ENCODE peak calls at places on chromosomes 16 and 17, in six cellular contexts. J is heart left ventricle, R is left lung, Z is lower leg skin, K is adrenal gland, W is thoracic aorta. F is an unnamed sample.

GRCh38 chr17:71208111-71208704 is 912.6 kb upstream of the SOX9 start:
- DNase-seq in Z (no peak), R (no peak), J (no peak), W (no peak), K (no peak), F (no peak)

GRCh38 chr17:81354944-81355327 is 40.3 kb upstream of the BAHCC1 start:
- DNase-seq in R (no peak), Z (no peak), J (no peak), W (no peak), K (no peak), F (no peak)

GRCh38 chr16:10831899-10832886 is 13.6 kb upstream of the TVP23A start:
- DNase-seq in W (no peak), J (no peak), K (no peak), R (no peak), Z (no peak), F (no peak)

GRCh38 chr17:45934044-45934979 is 40.0 kb downstream of the MAPT start:
- DNase-seq in K (no peak), W (no peak), R (no peak), J (no peak), Z (no peak), F (no peak)

GRCh38 chr17:27478901-27479531 is 22.8 kb downstream of the KSR1 start:
- DNase-seq in J (no peak), K (no peak), W (no peak), R (no peak), Z (no peak), F (no peak)

GRCh38 chr17:81066072-81066471 is 31.1 kb downstream of the BAIAP2 start:
- DNase-seq in R (no peak), Z (no peak), W (no peak), K (no peak), J (no peak), F (no peak)

GRCh38 chr17:48100160-48100559 is 1.1 kb downstream of the CBX1 start:
- DNase-seq in J (no peak), Z (no peak), K (no peak), R (no peak), W (no peak), F (no peak)

GRCh38 chr16:879461-879861 is 78.9 kb upstream of the GNG13 start:
- DNase-seq in Z (no peak), W (no peak), K (no peak), J (no peak), R (peak; percentile 77), F (no peak)

GRCh38 chr17:12545877-12546513 is 119.7 kb upstream of the MYOCD start:
- DNase-seq in W (no peak), R (no peak), K (peak; percentile 20), Z (no peak), J (peak; percentile 28), F (no peak)

GRCh38 chr16:67663151-67663876 is 2.6 kb downstream of the PARD6A start:
- DNase-seq in R (peak; percentile 73), Z (no peak), K (no peak), W (no peak), J (no peak), F (no peak)

GRCh38 chr17:83096401-83097220 is 17.2 kb downstream of the METRNL start:
- DNase-seq in W (no peak), Z (no peak), J (no peak), K (no peak), R (no peak), F (no peak)

GRCh38 chr17:50911450-50911849 is 45.3 kb upstream of the TOB1 start:
- DNase-seq in J (no peak), Z (no peak), R (no peak), K (no peak), W (no peak), F (no peak)

GRCh38 chr16:85586360-85587145 is 26.6 kb upstream of the GSE1 start:
- DNase-seq in W (no peak), K (no peak), R (no peak), Z (no peak), J (no peak), F (no peak)

GRCh38 chr17:81999587-81999974 is 22.2 kb downstream of the ASPSCR1 start:
- DNase-seq in J (no peak), Z (no peak), R (no peak), K (no peak), W (no peak), F (no peak)

GRCh38 chr16:15742716-15743115 is 92.7 kb downstream of the NDE1 start:
- DNase-seq in K (no peak), J (no peak), W (no peak), R (no peak), Z (no peak), F (no peak)

GRCh38 chr16:84718-85452 is 6.9 kb downstream of the MPG start:
- DNase-seq in W (peak; percentile 79), K (peak; percentile 80), R (no peak), J (peak; percentile 64), Z (no peak), F (peak; percentile 91)

DNA sequence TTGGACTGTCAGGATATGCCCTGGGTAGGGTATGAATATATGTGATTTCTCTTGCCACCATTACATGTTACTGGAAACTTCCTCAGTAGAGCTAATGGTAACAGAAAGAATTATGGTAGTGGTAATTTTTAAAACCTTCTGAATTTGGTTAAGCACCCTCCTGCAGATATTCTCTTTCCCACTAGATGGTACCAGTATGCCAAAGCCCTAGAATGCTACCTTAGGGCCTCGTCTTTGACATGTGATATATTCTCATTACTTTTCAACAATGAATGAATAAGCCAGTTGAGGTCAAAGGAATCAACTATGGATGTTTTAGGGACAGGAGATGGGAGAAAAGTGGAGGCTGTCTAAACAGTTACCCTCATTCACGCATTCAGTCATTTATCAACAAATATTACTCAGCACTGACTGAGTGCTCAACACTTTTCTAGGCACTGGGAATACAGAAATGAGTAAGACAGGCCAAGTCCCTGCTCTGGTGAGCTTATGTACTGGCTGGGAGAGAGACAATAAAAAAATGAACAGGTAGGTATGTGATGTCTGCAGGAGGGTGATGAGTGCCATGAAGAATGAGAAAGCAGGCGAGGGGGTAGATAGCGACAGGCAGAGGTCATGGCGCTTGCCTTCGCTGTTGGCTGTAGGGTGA is 14.7 kb downstream of the CDH13 start:
- DNase-seq in Z (no peak), J (no peak), R (no peak), K (no peak), W (no peak), F (no peak)
- TF ChIP-seq CTCF in Z (no peak), J (peak; percentile 28), R (peak; percentile 10), K (peak; percentile 7), W (no peak), F (peak; percentile 60)

GRCh38 chr17:67574658-67575293 is 143.0 kb upstream of the NOL11 start:
- DNase-seq in K (no peak), J (no peak), Z (no peak), W (no peak), R (no peak), F (no peak)

GRCh38 chr17:67577429-67577828 is 140.3 kb upstream of the NOL11 start:
- DNase-seq in K (no peak), W (no peak), Z (no peak), J (no peak), R (no peak), F (no peak)

GRCh38 chr17:67573987-67574657 is 143.6 kb upstream of the NOL11 start:
- DNase-seq in K (peak; percentile 67), W (no peak), Z (no peak), J (no peak), R (no peak), F (no peak)

GRCh38 chr17:67576471-67576870 is 141.3 kb upstream of the NOL11 start:
- DNase-seq in W (no peak), Z (no peak), J (no peak), K (no peak), R (no peak), F (peak; percentile 48)

GRCh38 chr17:67575325-67575724 is 142.4 kb upstream of the NOL11 start:
- DNase-seq in W (no peak), J (no peak), Z (no peak), R (no peak), K (no peak), F (peak; percentile 68)
- TF ChIP-seq CTCF in W (no peak), J (no peak), Z (no peak), R (no peak), K (no peak), F (no peak)

GRCh38 chr16:90048737-90049330 is 28.3 kb downstream of the PRDM7 start:
- DNase-seq in W (no peak), Z (no peak), K (no peak), J (no peak), R (no peak), F (no peak)

GRCh38 chr16:90048347-90048722 is 28.8 kb downstream of the PRDM7 start:
- DNase-seq in J (no peak), W (no peak), Z (no peak), K (no peak), R (no peak), F (no peak)

GRCh38 chr16:90047714-90048346 is 28.6 kb upstream of the DBNDD1 start:
- DNase-seq in J (no peak), R (no peak), K (no peak), Z (no peak), W (no peak), F (no peak)

GRCh38 chr16:90046122-90046970 is 27.1 kb upstream of the DBNDD1 start:
- DNase-seq in K (no peak), J (no peak), Z (no peak), W (no peak), R (no peak), F (no peak)

DNA sequence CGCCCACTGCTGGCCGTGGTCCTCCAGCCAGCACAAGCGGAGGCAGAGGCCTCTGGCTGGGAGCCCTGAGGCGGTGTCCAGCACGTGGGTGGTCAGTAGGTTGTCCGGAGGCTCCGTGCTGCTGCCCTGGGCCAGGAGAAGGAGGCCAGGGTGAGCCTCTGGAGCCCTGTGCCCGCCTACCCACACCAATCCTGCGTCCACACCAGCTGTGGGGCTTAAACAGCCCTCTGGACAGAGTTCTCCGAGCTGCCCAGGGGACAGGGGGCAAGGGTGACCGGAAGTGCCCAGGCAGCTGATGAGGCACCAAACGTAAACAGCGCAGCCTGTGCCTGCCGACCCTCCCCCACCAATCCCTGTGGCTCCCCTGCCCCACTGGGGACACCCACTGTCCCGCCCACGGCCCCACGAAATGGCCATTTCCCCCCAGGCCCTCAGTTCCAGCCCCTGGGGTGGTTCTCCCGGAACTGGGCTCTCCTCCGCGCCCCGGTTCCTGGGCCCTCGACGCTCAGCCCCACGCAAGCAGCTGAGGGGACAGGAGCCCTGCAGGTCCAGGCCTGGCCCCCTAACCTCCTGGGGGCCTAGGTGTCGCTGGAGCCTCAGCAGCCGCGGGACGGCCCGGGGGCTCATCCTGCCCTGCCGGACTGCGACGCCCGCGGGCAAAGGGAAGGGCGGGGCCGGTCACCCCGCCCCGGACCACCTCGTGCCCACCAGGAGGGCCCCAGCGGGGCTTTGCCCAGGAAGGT is 27.9 kb upstream of the DBNDD1 start:
- DNase-seq in R (peak; percentile 85), J (peak; percentile 49), K (peak; percentile 84), W (no peak), Z (no peak), F (no peak)
- TF ChIP-seq CTCF in R (no peak), J (no peak), K (no peak), W (no peak), Z (no peak), F (no peak)

GRCh38 chr17:2724783-2725164 is 13.2 kb upstream of the CLUH start:
- DNase-seq in W (no peak), Z (no peak), J (no peak), R (peak; percentile 81), K (peak; percentile 49), F (no peak)

GRCh38 chr17:2722611-2723010 is 11.0 kb upstream of the CLUH start:
- DNase-seq in K (no peak), W (no peak), Z (no peak), R (no peak), J (no peak), F (no peak)

GRCh38 chr17:2721603-2722002 is 10.0 kb upstream of the CLUH start:
- DNase-seq in W (no peak), R (no peak), Z (no peak), K (no peak), J (no peak), F (no peak)

GRCh38 chr17:2723997-2724782 is 12.6 kb upstream of the CLUH start:
- DNase-seq in J (peak; percentile 48), K (no peak), Z (no peak), R (peak; percentile 80), W (no peak), F (no peak)

GRCh38 chr17:2723505-2723996 is 12.0 kb upstream of the CLUH start:
- DNase-seq in J (no peak), R (peak; percentile 56), K (no peak), W (no peak), Z (no peak), F (no peak)
- TF ChIP-seq CTCF in J (no peak), R (no peak), K (no peak), W (no peak), Z (no peak), F (no peak)

F was measured in osteocyte.